ENCODE peak calls at places on chromosomes 16 and 17, in five cellular contexts. J is LoVo, A is HTR-8/SVneo, G is kidney epithelial cell, F is NCI-H774. E is an unnamed sample.

GRCh38 chr16:4142268-4142667 is 26.0 kb upstream of the ADCY9 start:
- DNase-seq in J (no peak), A (no peak), G (no peak), F (no peak), E (no peak)

GRCh38 chr17:27466748-27467375 is 10.6 kb downstream of the KSR1 start:
- DNase-seq in J (no peak), A (no peak), G (no peak), F (no peak), E (no peak)

GRCh38 chr17:43401293-43401692 is 2.5 kb downstream of the ARL4D start:
- DNase-seq in J (no peak), A (peak), G (peak), F (no peak), E (no peak)

GRCh38 chr16:4660454-4661007 is 32.8 kb upstream of the NUDT16L1 start:
- DNase-seq in J (no peak), A (no peak), G (peak), F (peak), E (no peak)

GRCh38 chr17:47423406-47424295 is 99.9 kb downstream of the EFCAB13 start:
- DNase-seq in J (peak), A (peak), G (no peak), F (no peak), E (peak)

GRCh38 chr17:28151001-28151400 is 108.5 kb downstream of the NLK start:
- DNase-seq in J (no peak), A (no peak), G (no peak), F (no peak), E (no peak)

GRCh38 chr17:62765351-62765750 is 42.8 kb downstream of the MARCHF10 start:
- DNase-seq in J (no peak), A (no peak), G (no peak), F (no peak), E (no peak)

GRCh38 chr17:1087381-1088241 is 90.7 kb downstream of the TIMM22 start:
- DNase-seq in J (no peak), A (no peak), G (peak), F (peak), E (no peak)

GRCh38 chr17:53353919-53354351 is 468.8 kb upstream of the KIF2B start:
- DNase-seq in J (no peak), A (no peak), G (no peak), F (peak), E (no peak)

E was measured in 8988T.